ENCODE peak calls at places on chromosomes 16 and 17, in four cellular contexts. One of them, this sample, is unnamed.

GRCh38 chr17:16074423-16074822 is 74.8 kb downstream of the TTC19 start:
- DNase-seq in HFFc6: no peak
- DNase-seq in A549: no peak
- DNase-seq in AG09309: no peak
- DNase-seq in this sample: no peak

GRCh38 chr17:82212331-82213250 is at the start of gene CCDC57:
- DNase-seq in HFFc6: peak
- DNase-seq in A549: peak
- DNase-seq in AG09309: no peak
- DNase-seq in this sample: peak

GRCh38 chr17:7560172-7561027 is 1.3 kb upstream of the SENP3 start:
- DNase-seq in HFFc6: no peak
- DNase-seq in A549: peak
- DNase-seq in AG09309: no peak
- DNase-seq in this sample: peak

GRCh38 chr16:6837722-6838121 is 494.9 kb upstream of the RBFOX1 start:
- DNase-seq in HFFc6: no peak
- DNase-seq in A549: no peak
- DNase-seq in AG09309: no peak
- DNase-seq in this sample: no peak

GRCh38 chr17:42405963-42406495 is 17.0 kb downstream of the CAVIN1 start:
- DNase-seq in AG09309: peak
- DNase-seq in HFFc6: peak
- DNase-seq in A549: peak
- DNase-seq in this sample: peak

GRCh38 chr16:31920373-31920772 is 46.8 kb downstream of the ZNF267 start:
- DNase-seq in A549: no peak
- DNase-seq in AG09309: no peak
- DNase-seq in HFFc6: no peak
- DNase-seq in this sample: no peak

GRCh38 chr17:64276961-64277505 is 14.0 kb upstream of the TEX2 start:
- DNase-seq in HFFc6: no peak
- DNase-seq in AG09309: no peak
- DNase-seq in A549: no peak
- DNase-seq in this sample: no peak

GRCh38 chr16:78227855-78228254 is 128.4 kb downstream of the WWOX start:
- DNase-seq in AG09309: no peak
- DNase-seq in A549: no peak
- DNase-seq in HFFc6: no peak
- DNase-seq in this sample: peak

GRCh38 chr16:55487048-55487803 is 8.2 kb downstream of the MMP2 start:
- DNase-seq in A549: no peak
- DNase-seq in HFFc6: peak
- DNase-seq in AG09309: peak
- DNase-seq in this sample: peak

GRCh38 chr17:4314179-4314578 is 50.4 kb upstream of the ANKFY1 start:
- DNase-seq in A549: no peak
- DNase-seq in AG09309: no peak
- DNase-seq in HFFc6: no peak
- DNase-seq in this sample: no peak

GRCh38 chr17:12342609-12343248 is 322.1 kb downstream of the MAP2K4 start:
- DNase-seq in AG09309: no peak
- DNase-seq in A549: peak
- DNase-seq in HFFc6: no peak
- DNase-seq in this sample: no peak

GRCh38 chr16:68179196-68179795 is 56.6 kb downstream of the ESRP2 start:
- DNase-seq in A549: no peak
- DNase-seq in AG09309: no peak
- DNase-seq in HFFc6: no peak
- DNase-seq in this sample: no peak

GRCh38 chr16:14150796-14151195 is 79.7 kb downstream of the MRTFB start:
- DNase-seq in AG09309: no peak
- DNase-seq in A549: no peak
- DNase-seq in HFFc6: no peak
- DNase-seq in this sample: no peak

GRCh38 chr17:37744961-37745800 is at the start of gene HNF1B:
- DNase-seq in AG09309: no peak
- DNase-seq in A549: peak
- DNase-seq in HFFc6: no peak
- DNase-seq in this sample: peak

GRCh38 chr16:52050418-52050817 is 496.5 kb downstream of the TOX3 start:
- DNase-seq in A549: no peak
- DNase-seq in AG09309: no peak
- DNase-seq in HFFc6: no peak
- DNase-seq in this sample: no peak

GRCh38 chr16:62596101-62596500 is 559.9 kb upstream of the CDH8 start:
- DNase-seq in A549: no peak
- DNase-seq in AG09309: no peak
- DNase-seq in HFFc6: no peak
- DNase-seq in this sample: no peak

GRCh38 chr17:78759203-78759968 is 22.7 kb downstream of the CYTH1 start:
- DNase-seq in A549: no peak
- DNase-seq in AG09309: no peak
- DNase-seq in HFFc6: no peak
- DNase-seq in this sample: no peak

GRCh38 chr17:20189322-20189721 is 180.2 kb downstream of the SPECC1 start:
- DNase-seq in AG09309: no peak
- DNase-seq in A549: no peak
- DNase-seq in HFFc6: peak
- DNase-seq in this sample: no peak

DNA sequence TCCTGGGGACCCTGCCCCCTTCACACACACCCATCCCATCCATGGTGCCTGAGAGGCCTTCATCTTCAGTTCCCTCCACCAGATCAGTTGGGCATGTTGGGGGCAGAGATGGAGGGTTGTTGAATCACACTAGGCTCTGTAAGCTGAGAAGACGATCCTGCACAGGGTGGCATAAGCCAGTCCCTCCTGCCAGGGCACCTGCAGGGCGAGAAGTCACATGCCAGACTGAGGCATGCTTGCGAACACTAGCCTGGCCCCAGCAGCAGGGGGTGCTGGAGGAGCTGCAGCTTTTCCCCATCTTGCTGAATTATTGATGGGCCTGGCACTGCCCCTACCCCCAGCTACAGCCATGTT is 6.1 kb upstream of the TBX2 start:
- DNase-seq in A549: peak
- DNase-seq in HFFc6: no peak
- DNase-seq in AG09309: no peak
- DNase-seq in this sample: no peak
- TF ChIP-seq CTCF in A549: peak
- TF ChIP-seq CTCF in HFFc6: peak
- TF ChIP-seq CTCF in AG09309: peak
- TF ChIP-seq CTCF in this sample: peak

DNA sequence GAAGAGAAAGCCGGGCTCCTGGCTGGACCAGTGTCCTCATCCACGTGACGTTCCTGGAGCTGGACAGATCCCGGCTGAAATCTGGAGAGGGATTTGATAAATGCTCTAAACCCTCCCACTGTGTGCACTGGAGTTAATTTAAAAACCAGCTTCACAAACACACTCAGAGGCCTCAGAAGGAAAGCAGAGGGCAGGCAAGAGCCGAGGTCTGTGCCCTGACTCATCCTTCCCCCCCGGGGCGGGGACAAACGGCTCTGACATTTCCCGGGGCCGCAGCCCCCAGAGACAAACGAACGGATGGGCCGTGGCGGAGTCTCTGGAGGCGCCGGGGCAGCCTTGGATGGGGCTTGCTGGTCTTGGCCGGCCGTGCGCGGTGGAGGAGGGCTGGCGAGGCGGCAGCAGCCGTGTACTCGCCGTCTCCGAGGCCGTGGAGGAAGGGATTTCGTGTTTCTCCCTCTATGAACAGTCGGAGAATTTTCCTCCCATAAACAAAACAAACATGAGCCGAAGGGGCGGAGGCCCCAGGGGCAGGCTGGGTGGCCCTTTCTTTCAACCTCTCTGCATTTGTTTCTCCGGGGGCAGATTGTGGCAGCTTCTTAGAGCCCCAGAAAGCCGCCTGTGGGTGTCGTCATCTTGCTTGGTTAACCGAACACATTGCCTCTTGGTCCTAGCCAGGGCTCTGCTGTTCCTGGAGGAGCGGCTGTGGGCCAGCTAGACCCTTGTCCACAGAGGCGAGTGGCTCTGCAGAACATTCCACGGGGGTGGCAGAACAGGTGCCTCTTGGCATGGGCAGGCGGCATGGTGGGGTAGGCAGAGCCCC is 94.3 kb downstream of the NTN1 start:
- DNase-seq in AG09309: no peak
- DNase-seq in A549: peak
- DNase-seq in HFFc6: peak
- DNase-seq in this sample: no peak
- TF ChIP-seq CTCF in AG09309: peak
- TF ChIP-seq CTCF in A549: peak
- TF ChIP-seq CTCF in HFFc6: no peak
- TF ChIP-seq CTCF in this sample: no peak

GRCh38 chr16:59341368-59341767 is 607.3 kb upstream of the GOT2 start:
- DNase-seq in HFFc6: no peak
- DNase-seq in A549: no peak
- DNase-seq in AG09309: no peak
- DNase-seq in this sample: no peak
- TF ChIP-seq CTCF in HFFc6: no peak
- TF ChIP-seq CTCF in A549: no peak
- TF ChIP-seq CTCF in AG09309: no peak
- TF ChIP-seq CTCF in this sample: no peak

GRCh38 chr17:28426081-28426519 is 20.1 kb upstream of the SLC46A1 start:
- DNase-seq in A549: peak
- DNase-seq in HFFc6: no peak
- DNase-seq in AG09309: no peak
- DNase-seq in this sample: peak
- TF ChIP-seq CTCF in A549: no peak
- TF ChIP-seq CTCF in HFFc6: peak
- TF ChIP-seq CTCF in AG09309: peak
- TF ChIP-seq CTCF in this sample: peak

DNA sequence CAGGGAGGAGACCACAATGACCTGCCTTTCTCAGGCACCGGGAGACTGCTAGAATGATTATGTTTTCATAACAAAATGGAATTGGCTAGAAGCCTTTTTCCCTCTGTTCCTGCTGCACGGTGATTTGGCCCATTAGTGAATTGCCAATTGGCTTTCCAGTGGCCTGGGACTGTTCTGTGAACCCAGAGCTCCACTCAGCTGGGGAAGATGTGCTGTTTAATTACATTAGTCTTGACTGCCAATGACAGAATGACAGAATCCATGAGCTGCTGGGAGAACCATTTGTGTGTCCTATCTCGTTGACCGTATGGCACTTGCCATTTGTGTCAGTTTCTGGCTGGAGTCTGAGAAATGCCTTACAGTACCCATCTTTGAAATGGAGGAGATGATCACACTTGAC is 242.9 kb downstream of the CDH11 start:
- DNase-seq in A549: no peak
- DNase-seq in HFFc6: no peak
- DNase-seq in AG09309: no peak
- DNase-seq in this sample: no peak
- TF ChIP-seq CTCF in A549: no peak
- TF ChIP-seq CTCF in HFFc6: no peak
- TF ChIP-seq CTCF in AG09309: no peak
- TF ChIP-seq CTCF in this sample: no peak

This sample was measured in Caco-2.